ENCODE peak calls at places on chromosomes 12 and 14, in ten cellular contexts. Q is lower leg skin, V is mesothelial cell of epicardium, Z is fibroblast of mammary gland, R is heart right ventricle, S is B cell, I is lung, N is GM20000, G is epithelial cell of proximal tubule, O is psoas muscle. K is an unnamed sample.

GRCh38 chr12:110084314-110085015 is 36.1 kb upstream of the C12orf76 start:
- DNase-seq in I (no peak), V (no peak), Q (no peak), N (no peak), S (no peak), Z (no peak), G (no peak), R (no peak), O (no peak), K (no peak)

GRCh38 chr12:76025601-76026575 is 5.7 kb downstream of the PHLDA1 start:
- DNase-seq in Q (no peak), R (no peak), G (no peak), Z (peak), O (no peak), S (no peak), I (no peak), V (no peak), N (no peak), K (no peak)

GRCh38 chr12:47722926-47723631 is 2.2 kb downstream of the ENDOU start:
- DNase-seq in V (no peak), R (no peak), Q (peak), S (no peak), I (no peak), N (no peak), O (no peak), Z (no peak), G (no peak), K (no peak)

GRCh38 chr14:76929927-76930326 is 98.6 kb downstream of the IRF2BPL start:
- DNase-seq in N (peak), R (no peak), I (no peak), Q (no peak), G (no peak), O (no peak), S (peak), V (no peak), Z (no peak), K (peak)

GRCh38 chr12:53729659-53730058 is 2.4 kb upstream of the CALCOCO1 start:
- DNase-seq in Q (no peak), N (no peak), R (no peak), V (no peak), S (no peak), O (no peak), I (no peak), G (no peak), Z (peak), K (no peak)

GRCh38 chr12:102811125-102811737 is 105.8 kb downstream of the PAH start:
- DNase-seq in Q (no peak), R (no peak), Z (peak), S (peak), V (peak), N (peak), G (no peak), O (peak), I (no peak), K (no peak)

GRCh38 chr14:104436741-104437701 is 142.5 kb upstream of the C14orf180 start:
- DNase-seq in I (peak), G (no peak), V (no peak), Q (peak), R (peak), Z (no peak), S (no peak), N (no peak), O (peak), K (no peak)

GRCh38 chr12:3928538-3929220 is 55.5 kb upstream of the PARP11 start:
- DNase-seq in V (peak), I (no peak), G (no peak), Q (no peak), N (peak), S (no peak), R (no peak), O (no peak), Z (no peak), K (no peak)

GRCh38 chr12:108289342-108290131 is 49.6 kb downstream of the CMKLR1 start:
- DNase-seq in V (no peak), N (no peak), I (no peak), O (peak), Z (no peak), R (peak), Q (peak), S (no peak), G (no peak), K (no peak)

GRCh38 chr12:10304161-10304574 is 3.5 kb upstream of the KLRD1 start:
- DNase-seq in Z (peak), Q (no peak), R (no peak), I (no peak), V (no peak), N (no peak), S (no peak), O (no peak), G (no peak), K (no peak)

GRCh38 chr14:47722929-47723693 is 47.7 kb upstream of the MDGA2 start:
- DNase-seq in G (no peak), O (no peak), Q (no peak), V (no peak), R (no peak), S (no peak), Z (no peak), I (no peak), N (no peak), K (no peak)

GRCh38 chr12:9615420-9616135 is 7.9 kb upstream of the KLRB1 start:
- DNase-seq in I (no peak), S (peak), G (no peak), O (no peak), R (no peak), Q (no peak), N (no peak), Z (no peak), V (no peak), K (peak)

GRCh38 chr14:73768107-73768506 is 53.9 kb upstream of the PNMA1 start:
- DNase-seq in N (no peak), G (no peak), O (no peak), V (no peak), Z (no peak), Q (no peak), I (no peak), S (no peak), R (no peak), K (no peak)

GRCh38 chr12:49018282-49019119 is at the start of gene PRKAG1:
- DNase-seq in O (peak), N (peak), V (peak), Z (peak), I (peak), R (peak), S (peak), G (peak), Q (peak), K (peak)
- TF ChIP-seq CTCF in O (peak), N (peak), V (peak), Z (peak), I (peak), R (peak), S (peak), G (peak), Q (no peak), K (no peak)

GRCh38 chr12:7937867-7938506 is 2.0 kb upstream of the SLC2A3 start:
- DNase-seq in G (no peak), S (peak), I (no peak), N (no peak), Z (peak), R (no peak), V (no peak), Q (no peak), O (no peak), K (peak)
- TF ChIP-seq CTCF in G (peak), S (no peak), I (no peak), N (no peak), Z (no peak), R (no peak), V (no peak), Q (no peak), O (peak), K (no peak)

DNA sequence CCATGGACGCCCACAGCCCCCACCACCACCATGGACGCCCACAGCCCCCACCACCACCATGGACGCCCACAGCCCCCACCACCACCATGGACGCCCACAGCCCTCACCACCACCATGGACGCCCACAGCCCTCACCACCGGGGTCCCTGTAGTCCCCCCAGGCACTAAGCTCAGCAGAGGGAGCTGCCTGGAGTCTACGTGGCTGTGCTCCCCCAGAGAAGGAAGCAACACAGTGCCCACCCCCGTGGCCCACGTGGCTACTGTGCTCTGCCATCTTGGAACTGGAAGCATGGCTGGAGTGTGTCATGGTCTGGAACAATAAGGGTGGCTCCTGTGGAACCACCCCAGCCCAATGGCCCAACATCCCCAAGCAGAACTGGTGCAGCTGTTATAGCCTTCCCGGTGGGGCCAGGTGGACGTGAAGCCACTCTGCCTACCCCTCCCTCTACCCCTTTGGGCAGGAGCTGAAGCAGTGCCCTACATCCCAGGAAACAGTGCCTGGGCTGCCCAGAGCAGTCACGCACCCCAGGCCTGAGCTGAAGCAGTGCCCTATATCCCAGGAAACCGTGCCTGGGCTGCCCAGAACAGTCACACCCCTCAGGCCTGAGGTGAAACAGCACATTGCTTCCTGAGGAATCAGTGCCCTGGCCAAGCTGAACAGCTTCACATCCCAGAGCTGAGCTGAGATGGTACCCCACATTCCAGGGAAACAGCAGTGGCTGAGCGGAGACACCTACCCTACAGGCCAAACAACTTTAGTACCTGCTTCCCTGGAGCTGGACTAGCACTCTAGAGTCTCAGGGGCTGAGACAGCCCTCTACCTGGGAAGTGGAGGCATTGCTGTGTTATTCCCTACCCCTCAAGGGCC is 9.0 kb upstream of the SFSWAP start:
- DNase-seq in G (no peak), I (no peak), O (no peak), Q (no peak), S (no peak), Z (no peak), R (no peak), V (no peak), N (no peak), K (no peak)
- TF ChIP-seq CTCF in G (no peak), I (no peak), O (no peak), Q (no peak), S (no peak), Z (no peak), R (no peak), V (no peak), N (no peak), K (no peak)

GRCh38 chr12:321606-322326 is 59.1 kb upstream of the SLC6A13 start:
- DNase-seq in V (no peak), N (no peak), O (no peak), I (no peak), R (no peak), G (no peak), Z (peak), S (no peak), Q (no peak), K (no peak)
- TF ChIP-seq CTCF in V (no peak), N (no peak), O (no peak), I (no peak), R (peak), G (peak), Z (peak), S (no peak), Q (no peak), K (no peak)

K was measured in HL-60.